ENCODE peak calls at places on chromosome 11, in six cellular contexts. N is mesendoderm, M is PC-3, L is neural progenitor cell, A is H9, V is mammary epithelial cell. F is an unnamed sample.

GRCh38 chr11:13316528-13316961 is 39.0 kb downstream of the BMAL1 start:
- DNase-seq in N (no peak), V (peak), M (peak), A (no peak), L (no peak), F (no peak)

GRCh38 chr11:82775736-82776346 is 42.2 kb upstream of the FAM181B start:
- DNase-seq in L (peak), N (peak), A (peak), M (peak), V (peak), F (no peak)

GRCh38 chr11:102680945-102681344 is 24.6 kb downstream of the MMP27 start:
- DNase-seq in N (no peak), L (no peak), V (peak), A (no peak), M (no peak), F (no peak)

GRCh38 chr11:63212742-63213141 is 30.7 kb downstream of the SLC22A25 start:
- DNase-seq in L (peak), N (peak), V (peak), A (no peak), M (peak), F (no peak)

GRCh38 chr11:75762885-75763284 is 5.7 kb upstream of the DGAT2 start:
- DNase-seq in N (no peak), A (no peak), L (no peak), V (no peak), M (no peak), F (peak)

GRCh38 chr11:47348131-47348802 is 4.2 kb downstream of the MYBPC3 start:
- DNase-seq in A (no peak), M (no peak), L (no peak), V (no peak), N (no peak), F (no peak)

GRCh38 chr11:82932564-82932963 is 31.0 kb downstream of the DDIAS start:
- DNase-seq in M (no peak), A (no peak), L (no peak), N (no peak), V (no peak), F (no peak)

GRCh38 chr11:86182976-86183584 is 61.5 kb upstream of the EED start:
- DNase-seq in M (peak), N (no peak), L (no peak), A (no peak), V (peak), F (no peak)

GRCh38 chr11:103883856-103884255 is 152.6 kb upstream of the DDI1 start:
- DNase-seq in M (no peak), A (no peak), L (no peak), N (no peak), V (no peak), F (no peak)

GRCh38 chr11:13297308-13297916 is 19.8 kb downstream of the BMAL1 start:
- DNase-seq in A (no peak), L (no peak), N (no peak), V (no peak), M (no peak), F (no peak)

GRCh38 chr11:47179655-47179991 is 2.9 kb upstream of the ARFGAP2 start:
- DNase-seq in L (peak), V (no peak), A (peak), N (peak), M (peak), F (no peak)

GRCh38 chr11:128686745-128687177 is 7.1 kb upstream of the FLI1 start:
- DNase-seq in V (peak), N (peak), L (peak), M (peak), A (peak), F (no peak)

GRCh38 chr11:117752721-117753237 is 44.2 kb downstream of the DSCAML1 start:
- DNase-seq in A (no peak), L (peak), M (no peak), N (no peak), V (no peak), F (no peak)

GRCh38 chr11:33634291-33634834 is 66.3 kb downstream of the C11orf91 start:
- DNase-seq in A (no peak), V (peak), L (no peak), N (no peak), M (peak), F (no peak)

GRCh38 chr11:70891844-70892380 is 360.5 kb downstream of the SHANK2 start:
- DNase-seq in L (no peak), N (no peak), A (no peak), V (no peak), M (no peak), F (no peak)

GRCh38 chr11:95505927-95506426 is 275.0 kb upstream of the SESN3 start:
- DNase-seq in A (no peak), M (no peak), L (no peak), N (no peak), V (peak), F (peak)

GRCh38 chr11:105838668-105839403 is 183.2 kb downstream of the MSANTD4 start:
- DNase-seq in M (peak), V (peak), N (peak), A (no peak), L (no peak), F (no peak)

GRCh38 chr11:69657911-69658605 is 17.1 kb downstream of the LTO1 start:
- DNase-seq in L (peak), V (no peak), M (no peak), N (peak), A (peak), F (no peak)

GRCh38 chr11:36822829-36823228 is 224.8 kb upstream of the RAG2 start:
- DNase-seq in N (no peak), V (no peak), A (no peak), M (no peak), L (no peak), F (no peak)

GRCh38 chr11:1873048-1873812 is 18.5 kb downstream of the PRR33 start:
- DNase-seq in N (peak), A (no peak), L (peak), M (no peak), V (peak), F (no peak)

GRCh38 chr11:116773203-116774112 is 671 bp upstream of the BUD13 start:
- DNase-seq in M (no peak), V (peak), N (no peak), L (no peak), A (no peak), F (no peak)

GRCh38 chr11:13440100-13440855 is 22.7 kb downstream of the BTBD10 start:
- DNase-seq in V (peak), M (peak), A (no peak), N (peak), L (no peak), F (no peak)

GRCh38 chr11:803770-804598 is 1.0 kb downstream of the PIDD1 start:
- DNase-seq in M (no peak), N (no peak), L (no peak), V (peak), A (no peak), F (no peak)

GRCh38 chr11:119608201-119608600 is 120.8 kb downstream of the NECTIN1 start:
- DNase-seq in V (no peak), A (no peak), M (no peak), N (no peak), L (no peak), F (no peak)

GRCh38 chr11:123490527-123490926 is 60.5 kb downstream of the GRAMD1B start:
- DNase-seq in A (no peak), N (no peak), V (no peak), L (no peak), M (no peak), F (no peak)

GRCh38 chr11:574632-575323 is 1.5 kb upstream of the PHRF1 start:
- DNase-seq in A (no peak), L (no peak), N (no peak), M (no peak), V (no peak), F (no peak)

GRCh38 chr11:34840736-34841386 is 75.3 kb downstream of the APIP start:
- DNase-seq in M (peak), A (peak), L (peak), V (peak), N (peak), F (no peak)

GRCh38 chr11:82796970-82797594 is 63.4 kb upstream of the FAM181B start:
- DNase-seq in N (no peak), A (no peak), L (no peak), M (no peak), V (no peak), F (peak)

GRCh38 chr11:294795-295194 is 4.5 kb downstream of the IFITM5 start:
- DNase-seq in N (no peak), V (no peak), M (no peak), A (no peak), L (no peak), F (no peak)

GRCh38 chr11:114321621-114322257 is 25.5 kb downstream of the NNMT start:
- DNase-seq in L (no peak), A (no peak), N (no peak), V (peak), M (peak), F (no peak)

GRCh38 chr11:76048763-76049162 is 157.5 kb downstream of the WNT11 start:
- DNase-seq in M (no peak), L (peak), A (no peak), N (peak), V (no peak), F (no peak)

GRCh38 chr11:65916391-65916790 is 2.5 kb downstream of the C11orf68 start:
- DNase-seq in V (no peak), A (no peak), M (no peak), L (no peak), N (no peak), F (no peak)

GRCh38 chr11:65917434-65918210 is 1.2 kb downstream of the C11orf68 start:
- DNase-seq in M (peak), V (no peak), L (no peak), N (no peak), A (no peak), F (no peak)

GRCh38 chr11:65917077-65917433 is 1.8 kb downstream of the C11orf68 start:
- DNase-seq in M (peak), L (no peak), V (no peak), A (no peak), N (no peak), F (no peak)

GRCh38 chr11:65915101-65915820 is 3.6 kb downstream of the C11orf68 start:
- DNase-seq in N (no peak), M (no peak), A (no peak), V (no peak), L (no peak), F (no peak)

GRCh38 chr11:65915821-65916251 is 3.0 kb downstream of the C11orf68 start:
- DNase-seq in V (peak), L (no peak), M (peak), N (peak), A (peak), F (no peak)
- H3K9ac ChIP-seq in V (peak), L (no peak), M (peak), N (peak), A (no peak), F (no peak)

GRCh38 chr11:112134473-112134872 is 29.4 kb downstream of the IL18 start:
- DNase-seq in L (no peak), V (no peak), N (no peak), M (no peak), A (no peak), F (no peak)
- H3K9ac ChIP-seq in L (no peak), V (no peak), N (no peak), M (no peak), A (no peak), F (no peak)

GRCh38 chr11:61733120-61733978 is 19.1 kb upstream of the MYRF start:
- DNase-seq in V (peak), N (peak), A (peak), M (peak), L (peak), F (peak)

GRCh38 chr11:61732705-61733104 is 19.7 kb upstream of the MYRF start:
- DNase-seq in L (no peak), A (no peak), N (no peak), M (peak), V (peak), F (no peak)

GRCh38 chr11:61736310-61736709 is 16.1 kb upstream of the MYRF start:
- DNase-seq in M (peak), A (no peak), V (peak), N (no peak), L (no peak), F (no peak)

GRCh38 chr11:61735391-61735790 is 17.0 kb upstream of the MYRF start:
- DNase-seq in L (no peak), M (no peak), V (no peak), N (no peak), A (no peak), F (no peak)

DNA sequence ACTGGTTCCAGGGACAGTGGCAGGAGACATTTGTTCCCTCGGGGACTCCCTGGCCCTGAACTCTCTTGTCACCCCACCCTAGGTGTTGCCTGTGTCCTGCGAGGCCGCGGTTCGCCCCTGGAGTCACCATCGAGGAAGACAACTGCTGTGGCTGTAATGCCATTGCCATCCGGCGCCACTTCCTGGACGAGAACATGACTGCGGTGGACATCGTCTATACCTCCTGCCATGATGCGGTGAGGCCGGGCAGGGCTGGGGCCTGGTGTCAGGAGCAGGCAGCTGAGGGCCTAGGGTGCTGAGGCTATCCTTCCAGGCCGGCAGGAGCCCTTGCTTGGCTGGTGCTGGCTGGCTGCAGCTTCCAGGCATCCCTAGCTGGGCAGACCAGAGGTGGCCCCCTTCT is 17.7 kb upstream of the MYRF start:
- DNase-seq in V (no peak), M (no peak), A (no peak), L (no peak), N (no peak), F (no peak)
- H3K9ac ChIP-seq in V (no peak), M (no peak), A (no peak), L (no peak), N (no peak), F (no peak)

GRCh38 chr11:91124363-91124762 is 901.5 kb upstream of the CHORDC1 start:
- DNase-seq in M (no peak), V (no peak), L (no peak), N (no peak), A (no peak), F (no peak)
- H3K9ac ChIP-seq in M (no peak), V (no peak), L (no peak), N (no peak), A (no peak), F (no peak)

F was measured in SK-N-MC.